ENCODE peak calls at places on chromosomes 4 and X, in six cellular contexts. One of them, this sample, is unnamed.
A peak's percentile ranks its signal among the peaks of the same experiment; 100 is the strongest.

GRCh38 chrX:20266810-20267598 is at the start of gene RPS6KA3:
- DNase-seq in RCC 7860: peak; percentile 70
- DNase-seq in activated T-cell treated with anti-CD3 and anti-CD28 coated beads for 1 hour: peak; percentile 83
- DNase-seq in upper lobe of right lung: peak; percentile 96
- DNase-seq in NCI-H1930: peak; percentile 75
- DNase-seq in Right ventricle myocardium superior: peak; percentile 95
- DNase-seq in this sample: peak; percentile 89

GRCh38 chr4:16026155-16026761 is 57.6 kb downstream of the PROM1 start:
- DNase-seq in Right ventricle myocardium superior: no peak
- DNase-seq in upper lobe of right lung: no peak
- DNase-seq in NCI-H1930: peak; percentile 15
- DNase-seq in RCC 7860: no peak
- DNase-seq in activated T-cell treated with anti-CD3 and anti-CD28 coated beads for 1 hour: no peak
- DNase-seq in this sample: no peak

GRCh38 chr4:135354876-135355275 is 1153.3 kb upstream of the PABPC4L start:
- DNase-seq in NCI-H1930: no peak
- DNase-seq in activated T-cell treated with anti-CD3 and anti-CD28 coated beads for 1 hour: no peak
- DNase-seq in Right ventricle myocardium superior: no peak
- DNase-seq in RCC 7860: no peak
- DNase-seq in upper lobe of right lung: no peak
- DNase-seq in this sample: no peak

GRCh38 chr4:44931720-44932119 is 205.4 kb upstream of the GNPDA2 start:
- DNase-seq in RCC 7860: no peak
- DNase-seq in activated T-cell treated with anti-CD3 and anti-CD28 coated beads for 1 hour: no peak
- DNase-seq in NCI-H1930: no peak
- DNase-seq in Right ventricle myocardium superior: no peak
- DNase-seq in upper lobe of right lung: no peak
- DNase-seq in this sample: no peak

GRCh38 chr4:106898621-106899230 is 137.4 kb downstream of the DKK2 start:
- DNase-seq in Right ventricle myocardium superior: no peak
- DNase-seq in upper lobe of right lung: no peak
- DNase-seq in NCI-H1930: no peak
- DNase-seq in activated T-cell treated with anti-CD3 and anti-CD28 coated beads for 1 hour: no peak
- DNase-seq in RCC 7860: peak; percentile 17
- DNase-seq in this sample: no peak

GRCh38 chrX:109374276-109374960 is 107.5 kb downstream of the GUCY2F start:
- DNase-seq in NCI-H1930: no peak
- DNase-seq in upper lobe of right lung: no peak
- DNase-seq in Right ventricle myocardium superior: no peak
- DNase-seq in RCC 7860: no peak
- DNase-seq in activated T-cell treated with anti-CD3 and anti-CD28 coated beads for 1 hour: no peak
- DNase-seq in this sample: no peak

GRCh38 chr4:89305712-89306437 is 1.7 kb downstream of the GPRIN3 start:
- DNase-seq in upper lobe of right lung: no peak
- DNase-seq in Right ventricle myocardium superior: no peak
- DNase-seq in RCC 7860: peak; percentile 56
- DNase-seq in activated T-cell treated with anti-CD3 and anti-CD28 coated beads for 1 hour: no peak
- DNase-seq in NCI-H1930: no peak
- DNase-seq in this sample: no peak

GRCh38 chr4:143728171-143728570 is 27.7 kb upstream of the FREM3 start:
- DNase-seq in NCI-H1930: no peak
- DNase-seq in upper lobe of right lung: no peak
- DNase-seq in RCC 7860: no peak
- DNase-seq in Right ventricle myocardium superior: no peak
- DNase-seq in activated T-cell treated with anti-CD3 and anti-CD28 coated beads for 1 hour: no peak
- DNase-seq in this sample: no peak

GRCh38 chr4:28362169-28362568 is 1501.5 kb downstream of the STIM2 start:
- DNase-seq in activated T-cell treated with anti-CD3 and anti-CD28 coated beads for 1 hour: no peak
- DNase-seq in NCI-H1930: no peak
- DNase-seq in upper lobe of right lung: no peak
- DNase-seq in RCC 7860: no peak
- DNase-seq in Right ventricle myocardium superior: no peak
- DNase-seq in this sample: no peak

GRCh38 chrX:75522565-75523411 is at the start of gene ZDHHC15:
- DNase-seq in NCI-H1930: peak; percentile 28
- DNase-seq in upper lobe of right lung: peak; percentile 83
- DNase-seq in Right ventricle myocardium superior: peak; percentile 71
- DNase-seq in activated T-cell treated with anti-CD3 and anti-CD28 coated beads for 1 hour: peak; percentile 24
- DNase-seq in RCC 7860: no peak
- DNase-seq in this sample: peak; percentile 43

GRCh38 chrX:56503941-56504673 is 59.3 kb upstream of the UBQLN2 start:
- DNase-seq in RCC 7860: no peak
- DNase-seq in NCI-H1930: no peak
- DNase-seq in upper lobe of right lung: no peak
- DNase-seq in activated T-cell treated with anti-CD3 and anti-CD28 coated beads for 1 hour: no peak
- DNase-seq in Right ventricle myocardium superior: no peak
- DNase-seq in this sample: no peak

GRCh38 chr4:122577808-122578781 is 42.8 kb downstream of the IL21 start:
- DNase-seq in NCI-H1930: peak; percentile 9
- DNase-seq in upper lobe of right lung: no peak
- DNase-seq in Right ventricle myocardium superior: no peak
- DNase-seq in RCC 7860: peak; percentile 37
- DNase-seq in activated T-cell treated with anti-CD3 and anti-CD28 coated beads for 1 hour: peak; percentile 49
- DNase-seq in this sample: no peak